ENCODE peak calls at places on chromosomes 11 and 22, in ten cellular contexts. Y is NCI-H510A treated with DMSO at 0.1 percent for 48 hours; Z is OCI-LY7; U is astrocyte of the spinal cord; O is GM10248; B is activated CD4-positive, alpha-beta memory T cell treated with anti-CD3 and anti-CD28 coated beads, Interleukin-2, amount 10 ng/mL, durations not matched to agents 7 days and 5 days; M is Calu3; R is GM04503; Q is activated CD8-positive, alpha-beta memory T cell treated with anti-CD3 and anti-CD28 coated beads, Interleukin-2, amount 50 U/mL, for 48 hours; J is psoas muscle. A is an unnamed sample.

GRCh38 chr11:3994030-3994640 is 100.5 kb upstream of the RRM1 start:
- DNase-seq in Y (no peak), Z (no peak), U (no peak), O (no peak), B (no peak), M (no peak), R (no peak), Q (no peak), J (no peak), A (no peak)

GRCh38 chr22:35541254-35541748 is 670 bp downstream of the RASD2 start:
- DNase-seq in Y (no peak), Z (no peak), U (no peak), O (no peak), B (no peak), M (peak), R (no peak), Q (no peak), J (no peak), A (no peak)

GRCh38 chr11:134139873-134140331 is 71.0 kb downstream of the JAM3 start:
- DNase-seq in Y (peak), Z (peak), U (peak), O (peak), B (peak), M (peak), R (peak), Q (no peak), J (no peak), A (peak)

GRCh38 chr11:103994111-103994510 is 42.3 kb upstream of the DDI1 start:
- DNase-seq in Y (no peak), Z (no peak), U (no peak), O (no peak), B (no peak), M (no peak), R (no peak), Q (no peak), J (no peak), A (no peak)

GRCh38 chr22:41919357-41920224 is 4.7 kb upstream of the SHISA8 start:
- DNase-seq in Y (no peak), Z (peak), U (peak), O (peak), B (peak), M (no peak), R (no peak), Q (peak), J (peak), A (no peak)

GRCh38 chr22:46230262-46230901 is 19.7 kb downstream of the CDPF1 start:
- DNase-seq in Y (no peak), Z (no peak), U (no peak), O (no peak), B (no peak), M (no peak), R (no peak), Q (no peak), J (no peak), A (no peak)

GRCh38 chr11:112597290-112597689 is 336.6 kb upstream of the PLET1 start:
- DNase-seq in Y (no peak), Z (no peak), U (no peak), O (no peak), B (no peak), M (no peak), R (no peak), Q (no peak), J (no peak), A (no peak)

GRCh38 chr22:27601195-27601594 is 200.4 kb downstream of the MN1 start:
- DNase-seq in Y (no peak), Z (no peak), U (no peak), O (no peak), B (no peak), M (no peak), R (no peak), Q (no peak), J (no peak), A (no peak)

GRCh38 chr11:78417888-78418583 is 416 bp upstream of the GAB2 start:
- DNase-seq in Y (peak), Z (peak), U (peak), O (peak), B (peak), M (peak), R (no peak), Q (peak), J (peak), A (peak)

GRCh38 chr22:25051073-25051472 is 98.6 kb downstream of the KIAA1671 start:
- DNase-seq in Y (no peak), Z (no peak), U (no peak), O (no peak), B (no peak), M (no peak), R (no peak), Q (no peak), J (no peak), A (no peak)

GRCh38 chr22:26568207-26568706 is 21.7 kb downstream of the TPST2 start:
- DNase-seq in Y (no peak), Z (no peak), U (peak), O (no peak), B (no peak), M (no peak), R (no peak), Q (no peak), J (no peak), A (no peak)

GRCh38 chr11:120956710-120957500 is 67.0 kb upstream of the TBCEL start:
- DNase-seq in Y (no peak), Z (peak), U (no peak), O (peak), B (no peak), M (no peak), R (no peak), Q (no peak), J (no peak), A (no peak)

GRCh38 chr11:63445720-63446119 is 45.2 kb downstream of the PLAAT5 start:
- DNase-seq in Y (no peak), Z (no peak), U (peak), O (no peak), B (no peak), M (no peak), R (peak), Q (peak), J (no peak), A (no peak)

GRCh38 chr11:13318498-13319295 is 41.1 kb downstream of the BMAL1 start:
- DNase-seq in Y (no peak), Z (no peak), U (no peak), O (peak), B (no peak), M (no peak), R (no peak), Q (no peak), J (no peak), A (no peak)

GRCh38 chr11:87173185-87174039 is 135.7 kb downstream of the TMEM135 start:
- DNase-seq in Y (peak), Z (no peak), U (peak), O (no peak), B (no peak), M (peak), R (peak), Q (no peak), J (no peak), A (no peak)

GRCh38 chr22:50229370-50229769 is 15.5 kb downstream of the TUBGCP6 start:
- DNase-seq in Y (no peak), Z (no peak), U (no peak), O (no peak), B (no peak), M (no peak), R (no peak), Q (no peak), J (peak), A (no peak)

GRCh38 chr22:38204784-38205183 is 3.0 kb downstream of the MAFF start:
- DNase-seq in Y (no peak), Z (peak), U (no peak), O (peak), B (peak), M (no peak), R (no peak), Q (no peak), J (no peak), A (no peak)

GRCh38 chr11:19951558-19952083 is 208.7 kb downstream of the DBX1 start:
- DNase-seq in Y (peak), Z (peak), U (peak), O (peak), B (no peak), M (peak), R (no peak), Q (no peak), J (no peak), A (peak)

GRCh38 chr11:74773481-74773880 is 24.8 kb downstream of the RNF169 start:
- DNase-seq in Y (no peak), Z (no peak), U (peak), O (no peak), B (no peak), M (no peak), R (no peak), Q (no peak), J (no peak), A (no peak)

GRCh38 chr22:35149149-35149548 is 83.2 kb downstream of the ISX start:
- DNase-seq in Y (no peak), Z (no peak), U (no peak), O (no peak), B (no peak), M (no peak), R (no peak), Q (no peak), J (no peak), A (peak)

GRCh38 chr11:35011389-35011788 is 95.0 kb downstream of the PDHX start:
- DNase-seq in Y (no peak), Z (no peak), U (peak), O (no peak), B (no peak), M (no peak), R (no peak), Q (no peak), J (no peak), A (no peak)

GRCh38 chr11:6693342-6694228 is 10.4 kb upstream of the MRPL17 start:
- DNase-seq in Y (no peak), Z (no peak), U (peak), O (no peak), B (peak), M (no peak), R (peak), Q (peak), J (no peak), A (no peak)

GRCh38 chr11:65041206-65042035 is at the start of gene SAC3D1:
- DNase-seq in Y (peak), Z (peak), U (no peak), O (peak), B (peak), M (peak), R (no peak), Q (peak), J (no peak), A (no peak)